ENCODE peak calls at places on chromosomes 4 and X, in seven cellular contexts. One of them, this sample, is unnamed.

GRCh38 chr4:21117771-21118170 is 417.5 kb downstream of the PACRGL start:
- DNase-seq in aorta: no peak
- DNase-seq in fibroblast of lung: no peak
- DNase-seq in endodermal cell: no peak
- DNase-seq in Karpas-422: no peak
- DNase-seq in CD4-positive, CD25-positive, alpha-beta regulatory T cell: no peak
- DNase-seq in tibial artery: no peak
- DNase-seq in this sample: peak; percentile 64

GRCh38 chrX:129979207-129979920 is 3.1 kb upstream of the BCORL1 start:
- DNase-seq in endodermal cell: peak; percentile 60
- DNase-seq in aorta: no peak
- DNase-seq in Karpas-422: no peak
- DNase-seq in CD4-positive, CD25-positive, alpha-beta regulatory T cell: no peak
- DNase-seq in fibroblast of lung: no peak
- DNase-seq in tibial artery: no peak
- DNase-seq in this sample: no peak

GRCh38 chr4:10197952-10198351 is 81.4 kb upstream of the WDR1 start:
- DNase-seq in fibroblast of lung: no peak
- DNase-seq in Karpas-422: no peak
- DNase-seq in tibial artery: no peak
- DNase-seq in aorta: no peak
- DNase-seq in endodermal cell: no peak
- DNase-seq in CD4-positive, CD25-positive, alpha-beta regulatory T cell: no peak
- DNase-seq in this sample: no peak

GRCh38 chr4:184848510-184848909 is 22.7 kb upstream of the ACSL1 start:
- DNase-seq in tibial artery: no peak
- DNase-seq in Karpas-422: no peak
- DNase-seq in CD4-positive, CD25-positive, alpha-beta regulatory T cell: no peak
- DNase-seq in endodermal cell: no peak
- DNase-seq in aorta: no peak
- DNase-seq in fibroblast of lung: no peak
- DNase-seq in this sample: no peak

GRCh38 chr4:94561249-94562024 is 109.7 kb downstream of the PDLIM5 start:
- DNase-seq in fibroblast of lung: peak; percentile 61
- DNase-seq in tibial artery: no peak
- DNase-seq in aorta: no peak
- DNase-seq in endodermal cell: no peak
- DNase-seq in Karpas-422: no peak
- DNase-seq in CD4-positive, CD25-positive, alpha-beta regulatory T cell: no peak
- DNase-seq in this sample: peak; percentile 97

GRCh38 chrX:78979789-78980464 is 34.7 kb downstream of the P2RY10 start:
- DNase-seq in fibroblast of lung: no peak
- DNase-seq in tibial artery: no peak
- DNase-seq in Karpas-422: no peak
- DNase-seq in endodermal cell: no peak
- DNase-seq in CD4-positive, CD25-positive, alpha-beta regulatory T cell: no peak
- DNase-seq in aorta: no peak
- DNase-seq in this sample: no peak

GRCh38 chr4:147831452-147832192 is 99.7 kb downstream of the ARHGAP10 start:
- DNase-seq in endodermal cell: no peak
- DNase-seq in tibial artery: peak; percentile 73
- DNase-seq in Karpas-422: no peak
- DNase-seq in aorta: peak; percentile 53
- DNase-seq in fibroblast of lung: peak; percentile 78
- DNase-seq in CD4-positive, CD25-positive, alpha-beta regulatory T cell: no peak
- DNase-seq in this sample: peak; percentile 87

GRCh38 chr4:25031077-25031606 is 396 bp upstream of the LGI2 start:
- DNase-seq in CD4-positive, CD25-positive, alpha-beta regulatory T cell: no peak
- DNase-seq in aorta: peak; percentile 65
- DNase-seq in fibroblast of lung: peak; percentile 10
- DNase-seq in endodermal cell: peak; percentile 82
- DNase-seq in Karpas-422: no peak
- DNase-seq in tibial artery: peak; percentile 75
- DNase-seq in this sample: peak; percentile 26

GRCh38 chr4:98802673-98803286 is 126.2 kb downstream of the EIF4E start:
- DNase-seq in Karpas-422: no peak
- DNase-seq in CD4-positive, CD25-positive, alpha-beta regulatory T cell: no peak
- DNase-seq in endodermal cell: no peak
- DNase-seq in fibroblast of lung: no peak
- DNase-seq in tibial artery: no peak
- DNase-seq in aorta: no peak
- DNase-seq in this sample: peak; percentile 31

GRCh38 chrX:154487518-154488290 is 1.3 kb upstream of the UBL4A start:
- DNase-seq in tibial artery: no peak
- DNase-seq in endodermal cell: no peak
- DNase-seq in Karpas-422: no peak
- DNase-seq in fibroblast of lung: no peak
- DNase-seq in CD4-positive, CD25-positive, alpha-beta regulatory T cell: no peak
- DNase-seq in aorta: no peak
- DNase-seq in this sample: no peak

GRCh38 chr4:1993169-1993516 is 15.6 kb downstream of the NELFA start:
- DNase-seq in endodermal cell: no peak
- DNase-seq in Karpas-422: no peak
- DNase-seq in CD4-positive, CD25-positive, alpha-beta regulatory T cell: no peak
- DNase-seq in aorta: no peak
- DNase-seq in fibroblast of lung: no peak
- DNase-seq in tibial artery: no peak
- DNase-seq in this sample: no peak

GRCh38 chr4:13215560-13215959 is 268.6 kb downstream of the RAB28 start:
- DNase-seq in fibroblast of lung: no peak
- DNase-seq in tibial artery: no peak
- DNase-seq in CD4-positive, CD25-positive, alpha-beta regulatory T cell: no peak
- DNase-seq in aorta: no peak
- DNase-seq in Karpas-422: no peak
- DNase-seq in endodermal cell: no peak
- DNase-seq in this sample: no peak

GRCh38 chr4:76179398-76180318 is 31.5 kb upstream of the NUP54 start:
- DNase-seq in tibial artery: peak; percentile 87
- DNase-seq in CD4-positive, CD25-positive, alpha-beta regulatory T cell: peak; percentile 54
- DNase-seq in aorta: peak; percentile 90
- DNase-seq in fibroblast of lung: peak; percentile 86
- DNase-seq in Karpas-422: peak; percentile 84
- DNase-seq in endodermal cell: peak; percentile 95
- DNase-seq in this sample: peak; percentile 43

GRCh38 chrX:11137543-11138139 is 26.5 kb downstream of the HCCS start:
- DNase-seq in CD4-positive, CD25-positive, alpha-beta regulatory T cell: no peak
- DNase-seq in aorta: no peak
- DNase-seq in Karpas-422: peak; percentile 79
- DNase-seq in fibroblast of lung: peak; percentile 75
- DNase-seq in tibial artery: no peak
- DNase-seq in endodermal cell: no peak
- DNase-seq in this sample: peak; percentile 9

GRCh38 chrX:143633530-143634372 is 2.1 kb downstream of the SLITRK4 start:
- DNase-seq in fibroblast of lung: no peak
- DNase-seq in CD4-positive, CD25-positive, alpha-beta regulatory T cell: no peak
- DNase-seq in Karpas-422: no peak
- DNase-seq in tibial artery: no peak
- DNase-seq in aorta: peak; percentile 52
- DNase-seq in endodermal cell: peak; percentile 66
- DNase-seq in this sample: no peak

GRCh38 chr4:165079476-165079875 is 25.8 kb downstream of the TRIM75 start:
- DNase-seq in tibial artery: no peak
- DNase-seq in aorta: peak; percentile 55
- DNase-seq in CD4-positive, CD25-positive, alpha-beta regulatory T cell: no peak
- DNase-seq in Karpas-422: no peak
- DNase-seq in fibroblast of lung: peak; percentile 20
- DNase-seq in endodermal cell: peak; percentile 26
- DNase-seq in this sample: peak; percentile 28

GRCh38 chrX:117743469-117744251 is 372.9 kb downstream of the KLHL13 start:
- DNase-seq in aorta: no peak
- DNase-seq in CD4-positive, CD25-positive, alpha-beta regulatory T cell: no peak
- DNase-seq in endodermal cell: peak; percentile 52
- DNase-seq in fibroblast of lung: no peak
- DNase-seq in tibial artery: no peak
- DNase-seq in Karpas-422: peak; percentile 46
- DNase-seq in this sample: no peak

GRCh38 chr4:88446124-88446523 is 10.8 kb upstream of the HERC5 start:
- DNase-seq in endodermal cell: no peak
- DNase-seq in fibroblast of lung: no peak
- DNase-seq in CD4-positive, CD25-positive, alpha-beta regulatory T cell: no peak
- DNase-seq in Karpas-422: no peak
- DNase-seq in aorta: no peak
- DNase-seq in tibial artery: no peak
- DNase-seq in this sample: peak; percentile 14

GRCh38 chr4:95129036-95129435 is 371.3 kb downstream of the BMPR1B start:
- DNase-seq in Karpas-422: no peak
- DNase-seq in tibial artery: no peak
- DNase-seq in fibroblast of lung: peak; percentile 8
- DNase-seq in endodermal cell: no peak
- DNase-seq in CD4-positive, CD25-positive, alpha-beta regulatory T cell: no peak
- DNase-seq in aorta: no peak
- DNase-seq in this sample: peak; percentile 27

GRCh38 chr4:140096921-140097320 is 57.1 kb downstream of the MAML3 start:
- DNase-seq in Karpas-422: peak; percentile 93
- DNase-seq in endodermal cell: no peak
- DNase-seq in tibial artery: no peak
- DNase-seq in aorta: no peak
- DNase-seq in fibroblast of lung: peak; percentile 65
- DNase-seq in CD4-positive, CD25-positive, alpha-beta regulatory T cell: no peak
- DNase-seq in this sample: no peak

GRCh38 chr4:140092094-140092820 is 61.7 kb downstream of the MAML3 start:
- DNase-seq in CD4-positive, CD25-positive, alpha-beta regulatory T cell: no peak
- DNase-seq in Karpas-422: no peak
- DNase-seq in endodermal cell: peak; percentile 96
- DNase-seq in aorta: no peak
- DNase-seq in tibial artery: no peak
- DNase-seq in fibroblast of lung: no peak
- DNase-seq in this sample: no peak

GRCh38 chr4:140095694-140096482 is 58.1 kb downstream of the MAML3 start:
- DNase-seq in CD4-positive, CD25-positive, alpha-beta regulatory T cell: peak; percentile 55
- DNase-seq in endodermal cell: peak; percentile 81
- DNase-seq in tibial artery: no peak
- DNase-seq in aorta: peak; percentile 72
- DNase-seq in fibroblast of lung: peak; percentile 97
- DNase-seq in Karpas-422: peak; percentile 86
- DNase-seq in this sample: peak; percentile 100

GRCh38 chr4:140096483-140096861 is 57.5 kb downstream of the MAML3 start:
- DNase-seq in tibial artery: no peak
- DNase-seq in aorta: no peak
- DNase-seq in endodermal cell: no peak
- DNase-seq in Karpas-422: peak; percentile 65
- DNase-seq in CD4-positive, CD25-positive, alpha-beta regulatory T cell: no peak
- DNase-seq in fibroblast of lung: no peak
- DNase-seq in this sample: no peak

GRCh38 chr4:140094701-140095420 is 59.1 kb downstream of the MAML3 start:
- DNase-seq in tibial artery: peak; percentile 87
- DNase-seq in endodermal cell: peak; percentile 97
- DNase-seq in CD4-positive, CD25-positive, alpha-beta regulatory T cell: peak; percentile 39
- DNase-seq in aorta: peak; percentile 90
- DNase-seq in fibroblast of lung: peak; percentile 67
- DNase-seq in Karpas-422: peak; percentile 62
- DNase-seq in this sample: peak; percentile 68
- H3K27ac ChIP-seq in tibial artery: peak overlapping the region; percentile 58
- H3K27ac ChIP-seq in endodermal cell: peak overlapping the region; percentile 82
- H3K27ac ChIP-seq in CD4-positive, CD25-positive, alpha-beta regulatory T cell: peak overlapping the region; percentile 88
- H3K27ac ChIP-seq in aorta: peak overlapping the region; percentile 3
- H3K27ac ChIP-seq in fibroblast of lung: peak overlapping the region; percentile 74
- H3K27ac ChIP-seq in Karpas-422: peak overlapping the region; percentile 94
- H3K27ac ChIP-seq in this sample: peak overlapping the region; percentile 92

GRCh38 chr4:153216546-153216945 is 12.3 kb downstream of the TRIM2 start:
- DNase-seq in CD4-positive, CD25-positive, alpha-beta regulatory T cell: no peak
- DNase-seq in Karpas-422: no peak
- DNase-seq in fibroblast of lung: no peak
- DNase-seq in endodermal cell: no peak
- DNase-seq in tibial artery: no peak
- DNase-seq in aorta: no peak
- DNase-seq in this sample: no peak
- H3K27ac ChIP-seq in CD4-positive, CD25-positive, alpha-beta regulatory T cell: no peak overlapping the region
- H3K27ac ChIP-seq in Karpas-422: no peak overlapping the region
- H3K27ac ChIP-seq in fibroblast of lung: no peak overlapping the region
- H3K27ac ChIP-seq in endodermal cell: peak overlapping the region; percentile 12
- H3K27ac ChIP-seq in tibial artery: no peak overlapping the region
- H3K27ac ChIP-seq in aorta: no peak overlapping the region
- H3K27ac ChIP-seq in this sample: no peak overlapping the region

GRCh38 chr4:67292045-67292444 is 253.3 kb downstream of the CENPC start:
- DNase-seq in aorta: no peak
- DNase-seq in Karpas-422: no peak
- DNase-seq in tibial artery: no peak
- DNase-seq in endodermal cell: no peak
- DNase-seq in fibroblast of lung: no peak
- DNase-seq in CD4-positive, CD25-positive, alpha-beta regulatory T cell: no peak
- DNase-seq in this sample: no peak
- H3K27ac ChIP-seq in aorta: no peak overlapping the region
- H3K27ac ChIP-seq in Karpas-422: no peak overlapping the region
- H3K27ac ChIP-seq in tibial artery: no peak overlapping the region
- H3K27ac ChIP-seq in endodermal cell: no peak overlapping the region
- H3K27ac ChIP-seq in fibroblast of lung: no peak overlapping the region
- H3K27ac ChIP-seq in CD4-positive, CD25-positive, alpha-beta regulatory T cell: no peak overlapping the region
- H3K27ac ChIP-seq in this sample: no peak overlapping the region

GRCh38 chr4:74669702-74670101 is 124.6 kb downstream of the BTC start:
- DNase-seq in tibial artery: no peak
- DNase-seq in aorta: no peak
- DNase-seq in endodermal cell: no peak
- DNase-seq in CD4-positive, CD25-positive, alpha-beta regulatory T cell: no peak
- DNase-seq in fibroblast of lung: no peak
- DNase-seq in Karpas-422: no peak
- DNase-seq in this sample: no peak
- H3K27ac ChIP-seq in tibial artery: no peak overlapping the region
- H3K27ac ChIP-seq in aorta: no peak overlapping the region
- H3K27ac ChIP-seq in endodermal cell: no peak overlapping the region
- H3K27ac ChIP-seq in CD4-positive, CD25-positive, alpha-beta regulatory T cell: no peak overlapping the region
- H3K27ac ChIP-seq in fibroblast of lung: no peak overlapping the region
- H3K27ac ChIP-seq in Karpas-422: no peak overlapping the region
- H3K27ac ChIP-seq in this sample: no peak overlapping the region

This sample was measured in astrocyte.